ENCODE peak calls at places on chromosomes 11 and 22, in four cellular contexts. L, O, Q and R are unnamed samples.

GRCh38 chr11:82899191-82899820 is 924 bp downstream of the PRCP start:
- DNase-seq in L (no peak), O (no peak), Q (no peak), R (no peak)

GRCh38 chr22:25627271-25627848 is 62.9 kb downstream of the GRK3 start:
- DNase-seq in L (no peak), O (no peak), Q (no peak), R (no peak)

GRCh38 chr22:33542722-33543121 is 377.6 kb downstream of the LARGE1 start:
- DNase-seq in L (no peak), O (no peak), Q (no peak), R (no peak)

GRCh38 chr11:115933564-115933963 is 429.3 kb upstream of the CADM1 start:
- DNase-seq in L (no peak), O (no peak), Q (no peak), R (no peak)

GRCh38 chr11:45673441-45673840 is 8.0 kb upstream of the CHST1 start:
- DNase-seq in L (no peak), O (no peak), Q (no peak), R (no peak)

GRCh38 chr22:19527861-19528417 is 3.7 kb upstream of the CLDN5 start:
- DNase-seq in L (no peak), O (peak), Q (no peak), R (no peak)

GRCh38 chr22:39317756-39318506 is 1.5 kb downstream of the RPL3 start:
- DNase-seq in L (no peak), O (peak), Q (no peak), R (no peak)

GRCh38 chr22:44587004-44587793 is 89.2 kb upstream of the RTL6 start:
- DNase-seq in L (no peak), O (no peak), Q (peak), R (peak)

GRCh38 chr11:96168623-96169022 is 174.4 kb downstream of the MAML2 start:
- DNase-seq in L (no peak), O (peak), Q (no peak), R (no peak)

GRCh38 chr11:74322667-74323066 is 11.2 kb upstream of the P4HA3 start:
- DNase-seq in L (no peak), O (peak), Q (no peak), R (no peak)

GRCh38 chr11:116792869-116793475 is 1.3 kb upstream of the APOA5 start:
- DNase-seq in L (no peak), O (no peak), Q (no peak), R (no peak)

GRCh38 chr11:73384871-73385692 is 8.9 kb downstream of the RELT start:
- DNase-seq in L (no peak), O (no peak), Q (peak), R (no peak)

GRCh38 chr11:19734171-19734570 is 21.5 kb downstream of the NAV2 start:
- DNase-seq in L (no peak), O (no peak), Q (no peak), R (no peak)

GRCh38 chr22:20084547-20085413 is 4.7 kb downstream of the DGCR8 start:
- DNase-seq in L (peak), O (no peak), Q (peak), R (peak)

GRCh38 chr11:45147871-45148270 is 1.4 kb downstream of the PRDM11 start:
- DNase-seq in L (no peak), O (no peak), Q (no peak), R (no peak)

GRCh38 chr22:32634424-32634981 is 159.9 kb downstream of the FBXO7 start:
- DNase-seq in L (no peak), O (no peak), Q (no peak), R (no peak)

GRCh38 chr11:57424802-57425564 is 1.9 kb downstream of the SLC43A3 start:
- DNase-seq in L (no peak), O (peak), Q (peak), R (peak)

GRCh38 chr11:8071616-8072581 is 9.1 kb upstream of the TUB start:
- DNase-seq in L (peak), O (no peak), Q (no peak), R (peak)

GRCh38 chr11:111336582-111337256 is 38.4 kb downstream of the POU2AF3 start:
- DNase-seq in L (peak), O (peak), Q (no peak), R (no peak)

GRCh38 chr11:86912238-86912637 is 43.0 kb downstream of the FZD4 start:
- DNase-seq in L (no peak), O (no peak), Q (no peak), R (no peak)

GRCh38 chr22:39994566-39995345 is at the start of gene FAM83F:
- DNase-seq in L (peak), O (no peak), Q (no peak), R (peak)

GRCh38 chr11:123434262-123434661 is 4.2 kb downstream of the GRAMD1B start:
- DNase-seq in L (peak), O (no peak), Q (peak), R (peak)

GRCh38 chr11:102004220-102004619 is 43.0 kb upstream of the CFAP300 start:
- DNase-seq in L (no peak), O (no peak), Q (no peak), R (no peak)

GRCh38 chr11:111777094-111778046 is 11.2 kb upstream of the PPP2R1B start:
- DNase-seq in L (peak), O (peak), Q (peak), R (peak)

GRCh38 chr11:110991621-110992355 is 253.7 kb upstream of the POU2AF2 start:
- DNase-seq in L (no peak), O (peak), Q (no peak), R (no peak)

GRCh38 chr11:35107866-35108265 is 31.1 kb upstream of the CD44 start:
- DNase-seq in L (no peak), O (no peak), Q (no peak), R (no peak)

GRCh38 chr11:84993386-84993785 is 633.8 kb downstream of the DLG2 start:
- DNase-seq in L (peak), O (no peak), Q (no peak), R (peak)

GRCh38 chr11:61972112-61972795 is 4.8 kb upstream of the FTH1 start:
- DNase-seq in L (peak), O (no peak), Q (no peak), R (no peak)

GRCh38 chr22:35928273-35928798 is 100.3 kb downstream of the RBFOX2 start:
- DNase-seq in L (no peak), O (no peak), Q (no peak), R (no peak)

GRCh38 chr11:122139595-122139866 is 23.5 kb upstream of the BLID start:
- DNase-seq in L (no peak), O (peak), Q (no peak), R (no peak)

GRCh38 chr11:31823372-31824371 is 12.6 kb upstream of the PAX6 start:
- DNase-seq in L (peak), O (no peak), Q (no peak), R (peak)
- TF ChIP-seq EZH2 in L (peak), O (peak), Q (no peak), R (no peak)

DNA sequence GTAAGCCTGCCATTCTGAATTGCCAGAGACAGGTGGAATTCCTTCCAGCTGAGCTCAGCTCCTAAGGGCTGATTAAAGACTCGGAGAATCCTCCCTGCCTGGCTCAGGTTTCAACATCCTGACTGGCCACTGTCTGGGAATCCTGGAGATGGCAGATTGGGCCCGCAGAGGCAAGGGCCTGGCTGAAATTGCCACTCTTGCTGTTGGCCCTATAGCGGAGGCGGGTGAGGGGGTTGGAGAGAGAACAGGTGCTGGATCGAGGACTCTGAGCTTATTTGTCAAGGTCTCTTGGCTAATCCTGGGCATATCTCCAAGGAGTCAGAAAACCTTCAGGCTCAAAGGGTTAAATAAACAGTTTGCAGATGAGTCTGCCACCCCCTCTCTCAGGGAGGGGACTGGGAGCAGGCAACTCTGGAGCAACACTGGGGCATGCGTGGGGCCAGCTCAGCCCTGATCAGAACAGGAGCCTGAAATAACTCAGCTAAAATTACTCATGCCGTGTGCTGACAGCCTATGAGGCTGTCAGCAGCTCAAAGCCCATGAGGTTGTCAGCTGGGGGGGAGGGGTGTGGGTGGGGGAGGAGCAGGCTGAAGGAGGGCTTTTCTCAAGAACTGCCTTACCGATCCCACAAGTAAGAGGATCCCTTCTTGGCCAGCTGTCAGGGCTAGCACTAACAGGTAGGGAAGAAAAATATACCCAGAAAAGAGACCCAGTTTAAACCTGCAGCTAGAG is 14.7 kb upstream of the MFRP start:
- DNase-seq in L (peak), O (peak), Q (no peak), R (peak)
- H3K4me2 ChIP-seq in L (peak), O (no peak), Q (no peak), R (peak)

DNA sequence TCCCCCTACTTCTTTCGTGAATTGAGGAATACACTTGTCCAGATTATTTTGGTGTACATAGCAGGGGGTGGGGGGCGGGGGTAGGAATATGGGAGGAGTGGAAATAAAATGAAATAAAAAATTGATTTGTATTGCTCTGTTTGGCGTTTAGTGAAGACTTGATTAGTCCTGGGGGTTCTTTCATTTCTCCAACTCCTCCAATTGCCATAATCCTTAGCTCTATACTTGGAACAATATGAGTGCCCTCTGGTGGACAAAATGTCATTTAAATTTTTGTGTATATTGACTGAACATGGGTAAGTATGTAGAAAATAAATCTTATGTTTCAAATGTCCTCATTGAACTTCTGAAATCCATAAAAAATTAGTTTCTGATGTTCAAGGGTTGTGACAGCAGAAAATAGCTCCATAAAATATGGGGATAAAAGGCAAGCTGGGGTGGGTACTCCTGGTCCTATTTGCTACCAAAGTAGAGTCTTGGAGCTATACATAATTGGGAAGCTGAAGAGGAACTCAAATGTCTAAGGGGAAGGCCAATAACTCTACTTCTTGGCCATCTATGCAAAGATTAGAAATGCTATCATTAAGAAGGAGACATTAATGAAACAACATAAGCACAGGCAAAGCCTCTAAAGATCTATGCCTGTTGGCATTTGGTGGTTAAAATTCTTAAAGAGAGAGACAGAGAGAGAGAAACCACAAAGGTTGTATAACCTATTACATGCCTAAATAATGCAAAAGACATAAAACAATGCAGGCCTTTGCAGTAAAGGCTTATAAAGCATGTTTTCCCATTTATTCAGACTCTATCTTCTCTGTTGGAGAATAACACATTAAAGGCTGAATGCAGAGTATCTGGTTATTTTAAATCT is 421.6 kb downstream of the METTL15 start:
- DNase-seq in L (peak), O (peak), Q (no peak), R (peak)
- TF ChIP-seq EZH2 in L (no peak), O (no peak), Q (no peak), R (no peak)

GRCh38 chr11:27616711-27617110 is 83.5 kb downstream of the BDNF start:
- DNase-seq in L (peak), O (no peak), Q (no peak), R (no peak)

GRCh38 chr11:27613670-27613950 is 86.6 kb downstream of the BDNF start:
- DNase-seq in L (no peak), O (peak), Q (no peak), R (no peak)

GRCh38 chr11:27614092-27614491 is 86.2 kb downstream of the BDNF start:
- DNase-seq in L (no peak), O (no peak), Q (no peak), R (no peak)

GRCh38 chr11:27612932-27613669 is 87.2 kb downstream of the BDNF start:
- DNase-seq in L (peak), O (peak), Q (no peak), R (no peak)

GRCh38 chr11:27615833-27616232 is 84.4 kb downstream of the BDNF start:
- DNase-seq in L (no peak), O (no peak), Q (no peak), R (no peak)
- H3K4me2 ChIP-seq in L (no peak), O (no peak), Q (no peak), R (no peak)